ENCODE peak calls at places on chromosome X, in eight cellular contexts. Z, U, B, H, M, I, N and P are unnamed samples.

GRCh38 chrX:128518508-128518907 is 466.3 kb upstream of the ACTRT1 start:
- DNase-seq in Z (peak; percentile 54), N (no peak), I (no peak), B (peak; percentile 7), U (no peak), M (no peak), H (no peak), P (no peak)

GRCh38 chrX:151703487-151703886 is 8.2 kb downstream of the PRRG3 start:
- DNase-seq in H (no peak), B (no peak), U (no peak), Z (no peak), M (no peak), N (peak; percentile 33), I (no peak), P (peak; percentile 13)

GRCh38 chrX:3526749-3527148 is 180.3 kb upstream of the MXRA5 start:
- DNase-seq in B (no peak), Z (no peak), M (no peak), U (no peak), H (no peak), N (no peak), I (no peak), P (no peak)

GRCh38 chrX:9555354-9555753 is 90.5 kb downstream of the TBL1X start:
- DNase-seq in M (no peak), Z (no peak), B (no peak), H (no peak), I (no peak), N (no peak), U (no peak), P (no peak)

GRCh38 chrX:105945266-105945665 is 93.3 kb downstream of the SERPINA7 start:
- DNase-seq in H (no peak), B (no peak), I (no peak), N (no peak), M (no peak), U (no peak), Z (no peak), P (no peak)

GRCh38 chrX:54529166-54529558 is 857 bp upstream of the GNL3L start:
- DNase-seq in B (no peak), U (no peak), M (no peak), Z (no peak), I (no peak), H (no peak), N (no peak), P (peak; percentile 52)

GRCh38 chrX:2451456-2452316 is 49.1 kb downstream of the DHRSX start:
- DNase-seq in M (no peak), B (no peak), Z (peak; percentile 92), N (no peak), U (peak; percentile 66), I (no peak), H (no peak), P (no peak)

GRCh38 chrX:153430796-153431195 is 15.1 kb downstream of the TREX2 start:
- DNase-seq in N (no peak), B (no peak), H (no peak), I (no peak), U (no peak), Z (no peak), M (no peak), P (no peak)

GRCh38 chrX:102832661-102833060 is 104.4 kb upstream of the RAB40AL start:
- DNase-seq in H (no peak), I (no peak), M (no peak), U (no peak), B (peak; percentile 32), Z (peak; percentile 90), N (no peak), P (no peak)

GRCh38 chrX:55379396-55379795 is 72.5 kb upstream of the MAGEH1 start:
- DNase-seq in I (no peak), N (no peak), Z (no peak), M (no peak), H (no peak), B (no peak), U (no peak), P (no peak)

GRCh38 chrX:153245288-153245731 is 66.2 kb downstream of the MAGEA1 start:
- DNase-seq in H (no peak), N (no peak), I (no peak), M (no peak), Z (peak; percentile 74), B (peak; percentile 29), U (no peak), P (no peak)

GRCh38 chrX:108105473-108105872 is 13.9 kb downstream of the ATG4A start:
- DNase-seq in H (no peak), I (no peak), B (no peak), N (no peak), U (no peak), Z (no peak), M (no peak), P (no peak)

GRCh38 chrX:120250522-120251271 is at the start of gene ZBTB33:
- DNase-seq in H (peak; percentile 70), N (peak; percentile 91), Z (peak; percentile 97), B (peak; percentile 94), U (peak; percentile 83), I (peak; percentile 19), M (peak; percentile 91), P (peak; percentile 86)

GRCh38 chrX:103608305-103608963 is 671 bp downstream of the TCEAL3 start:
- DNase-seq in Z (no peak), N (peak; percentile 49), H (no peak), U (peak; percentile 46), B (no peak), I (no peak), M (no peak), P (no peak)

GRCh38 chrX:18961686-18962085 is 22.2 kb downstream of the PHKA2 start:
- DNase-seq in H (no peak), N (no peak), U (no peak), B (no peak), Z (no peak), I (no peak), M (no peak), P (no peak)

GRCh38 chrX:125198546-125198945 is 121.1 kb upstream of the TEX13C start:
- DNase-seq in I (no peak), M (no peak), Z (no peak), H (no peak), U (no peak), B (no peak), N (no peak), P (peak; percentile 35)

GRCh38 chrX:64394874-64395567 is at the start of gene MTMR8:
- DNase-seq in H (peak; percentile 68), I (no peak), Z (peak; percentile 88), M (peak; percentile 86), U (peak; percentile 81), B (peak; percentile 82), N (peak; percentile 84), P (no peak)

GRCh38 chrX:47610506-47610905 is 9.2 kb downstream of the SYN1 start:
- DNase-seq in U (no peak), H (no peak), Z (no peak), I (no peak), N (no peak), B (no peak), M (no peak), P (no peak)

GRCh38 chrX:27381419-27381818 is 81.7 kb downstream of the PPP4R3C start:
- DNase-seq in I (no peak), U (no peak), M (no peak), B (no peak), N (no peak), Z (no peak), H (no peak), P (no peak)

GRCh38 chrX:68672581-68673318 is 25.3 kb downstream of the STARD8 start:
- DNase-seq in B (no peak), Z (peak; percentile 45), N (peak; percentile 54), I (no peak), U (no peak), H (no peak), M (no peak), P (no peak)